ENCODE peak calls at places on chromosomes 5 and 9, in five cellular contexts. Z, H, S, O and X are unnamed samples.

GRCh38 chr5:140725799-140726471 is 25.7 kb downstream of the ZMAT2 start:
- DNase-seq in Z (peak; percentile 68), H (peak; percentile 37), S (peak; percentile 36), O (no peak), X (no peak)

GRCh38 chr5:44797723-44798122 is 11.0 kb upstream of the MRPS30 start:
- DNase-seq in Z (no peak), H (no peak), S (no peak), O (no peak), X (no peak)

GRCh38 chr9:29691758-29692407 is 2118.6 kb upstream of the C9orf72 start:
- DNase-seq in Z (no peak), H (no peak), S (no peak), O (no peak), X (no peak)

GRCh38 chr5:85814596-85814995 is 803.1 kb upstream of the COX7C start:
- DNase-seq in Z (peak; percentile 10), H (no peak), S (no peak), O (no peak), X (no peak)

GRCh38 chr9:128419061-128419925 is 1.4 kb upstream of the CERCAM start:
- DNase-seq in Z (no peak), H (no peak), S (no peak), O (no peak), X (no peak)

GRCh38 chr9:109108318-109108717 is 11.4 kb downstream of the TMEM245 start:
- DNase-seq in Z (no peak), H (no peak), S (no peak), O (no peak), X (no peak)

GRCh38 chr9:93533863-93534262 is 42.5 kb upstream of the PHF2 start:
- DNase-seq in Z (no peak), H (no peak), S (no peak), O (no peak), X (no peak)

GRCh38 chr9:613771-614347 is 227.6 kb upstream of the DMRT1 start:
- DNase-seq in Z (peak; percentile 63), H (peak; percentile 79), S (peak; percentile 81), O (peak; percentile 81), X (peak; percentile 64)

GRCh38 chr5:21802869-21803490 is 1050.2 kb downstream of the CDH12 start:
- DNase-seq in Z (peak; percentile 1), H (no peak), S (no peak), O (no peak), X (no peak)

GRCh38 chr5:66118294-66118693 is 25.8 kb upstream of the SREK1 start:
- DNase-seq in Z (no peak), H (peak; percentile 38), S (no peak), O (no peak), X (peak; percentile 24)

GRCh38 chr5:143066556-143067281 is 296.5 kb downstream of the ARHGAP26 start:
- DNase-seq in Z (no peak), H (peak; percentile 43), S (no peak), O (no peak), X (peak; percentile 41)

GRCh38 chr9:105651806-105652205 is 10.5 kb upstream of the TAL2 start:
- DNase-seq in Z (no peak), H (no peak), S (no peak), O (no peak), X (no peak)

GRCh38 chr9:111613436-111614040 is 14.1 kb upstream of the PTGR1 start:
- DNase-seq in Z (peak; percentile 90), H (no peak), S (no peak), O (no peak), X (no peak)

GRCh38 chr5:122602700-122603099 is 172.2 kb upstream of the SNX2 start:
- DNase-seq in Z (no peak), H (no peak), S (no peak), O (no peak), X (no peak)

GRCh38 chr5:77946381-77947050 is 170.4 kb upstream of the TBCA start:
- DNase-seq in Z (no peak), H (no peak), S (no peak), O (no peak), X (no peak)

GRCh38 chr5:158061451-158061850 is 202.5 kb upstream of the CLINT1 start:
- DNase-seq in Z (no peak), H (no peak), S (no peak), O (no peak), X (no peak)

GRCh38 chr9:24245988-24246387 is 299.7 kb downstream of the IZUMO3 start:
- DNase-seq in Z (no peak), H (no peak), S (no peak), O (no peak), X (no peak)

GRCh38 chr5:173486355-173486754 is 130.1 kb downstream of the BOD1 start:
- DNase-seq in Z (no peak), H (no peak), S (peak; percentile 96), O (no peak), X (no peak)

GRCh38 chr5:173484569-173484968 is 131.9 kb downstream of the BOD1 start:
- DNase-seq in Z (no peak), H (no peak), S (no peak), O (no peak), X (no peak)

GRCh38 chr5:173480896-173481295 is 135.6 kb downstream of the BOD1 start:
- DNase-seq in Z (no peak), H (no peak), S (no peak), O (no peak), X (no peak)

GRCh38 chr5:173481821-173482220 is 134.6 kb downstream of the BOD1 start:
- DNase-seq in Z (no peak), H (no peak), S (no peak), O (no peak), X (no peak)

GRCh38 chr5:173483160-173483559 is 133.3 kb downstream of the BOD1 start:
- DNase-seq in Z (no peak), H (no peak), S (no peak), O (no peak), X (no peak)
- H3K27me3 ChIP-seq in Z (no peaks in the 10 kb centered on the region), H (no peaks in the 10 kb centered on the region), S (no peaks in the 10 kb centered on the region), O (no peaks in the 10 kb centered on the region), X (no peaks in the 10 kb centered on the region)

DNA sequence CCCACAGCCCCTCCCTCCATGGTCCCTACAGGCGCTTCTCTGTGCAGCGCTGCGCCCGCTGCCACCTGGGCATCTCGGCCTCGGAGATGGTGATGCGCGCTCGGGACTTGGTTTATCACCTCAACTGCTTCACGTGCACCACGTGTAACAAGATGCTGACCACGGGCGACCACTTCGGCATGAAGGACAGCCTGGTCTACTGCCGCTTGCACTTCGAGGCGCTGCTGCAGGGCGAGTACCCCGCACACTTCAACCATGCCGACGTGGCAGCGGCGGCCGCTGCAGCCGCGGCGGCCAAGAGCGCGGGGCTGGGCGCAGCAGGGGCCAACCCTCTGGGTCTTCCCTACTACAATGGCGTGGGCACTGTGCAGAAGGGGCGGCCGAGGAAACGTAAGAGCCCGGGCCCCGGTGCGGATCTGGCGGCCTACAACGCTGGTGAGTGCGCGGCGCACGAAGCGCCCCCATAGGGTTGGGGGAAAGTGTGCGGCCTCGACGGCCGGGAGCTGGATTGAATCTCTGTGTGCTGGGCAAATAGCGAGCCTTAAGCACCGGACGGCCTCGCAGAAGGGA is 3.6 kb downstream of the LHX2 start:
- DNase-seq in Z (no peak), H (no peak), S (no peak), O (peak; percentile 51), X (no peak)
- H3K27me3 ChIP-seq in Z (peaks cover 87% of the 10 kb centered on the region), H (peaks cover 100% of the 10 kb centered on the region), S (peaks cover 32% of the 10 kb centered on the region), O (peaks cover 95% of the 10 kb centered on the region), X (peaks cover 100% of the 10 kb centered on the region)

GRCh38 chr5:135549413-135549812 is 13.6 kb upstream of the NEUROG1 start:
- DNase-seq in Z (no peak), H (no peak), S (no peak), O (no peak), X (no peak)
- H3K27me3 ChIP-seq in Z (peaks cover 20% of the 10 kb centered on the region), H (peaks cover 90% of the 10 kb centered on the region), S (no peaks in the 10 kb centered on the region), O (peaks cover 4% of the 10 kb centered on the region), X (peaks cover 98% of the 10 kb centered on the region)

DNA sequence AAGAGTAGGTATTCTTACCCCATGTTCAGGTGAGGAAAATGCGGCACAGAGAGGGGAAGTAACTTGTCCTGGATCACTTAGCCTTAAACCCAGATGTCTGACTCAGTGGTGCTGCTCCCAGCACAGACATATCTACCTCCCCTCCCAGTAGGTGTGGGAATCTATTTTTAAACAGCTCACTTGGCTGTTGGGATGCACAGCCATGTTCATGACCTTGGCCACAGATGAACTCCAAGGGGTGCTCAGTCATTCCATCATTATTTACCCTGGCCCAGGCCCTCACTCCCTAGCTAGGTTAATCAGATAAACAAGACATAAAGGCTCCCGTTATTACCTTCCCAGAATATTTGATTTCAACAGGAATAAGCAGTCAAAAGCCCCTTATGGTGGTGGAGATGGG is 88.4 kb upstream of the IQGAP2 start:
- DNase-seq in Z (no peak), H (no peak), S (no peak), O (no peak), X (no peak)
- H3K27me3 ChIP-seq in Z (no peaks in the 10 kb centered on the region), H (no peaks in the 10 kb centered on the region), S (no peaks in the 10 kb centered on the region), O (no peaks in the 10 kb centered on the region), X (no peaks in the 10 kb centered on the region)

DNA sequence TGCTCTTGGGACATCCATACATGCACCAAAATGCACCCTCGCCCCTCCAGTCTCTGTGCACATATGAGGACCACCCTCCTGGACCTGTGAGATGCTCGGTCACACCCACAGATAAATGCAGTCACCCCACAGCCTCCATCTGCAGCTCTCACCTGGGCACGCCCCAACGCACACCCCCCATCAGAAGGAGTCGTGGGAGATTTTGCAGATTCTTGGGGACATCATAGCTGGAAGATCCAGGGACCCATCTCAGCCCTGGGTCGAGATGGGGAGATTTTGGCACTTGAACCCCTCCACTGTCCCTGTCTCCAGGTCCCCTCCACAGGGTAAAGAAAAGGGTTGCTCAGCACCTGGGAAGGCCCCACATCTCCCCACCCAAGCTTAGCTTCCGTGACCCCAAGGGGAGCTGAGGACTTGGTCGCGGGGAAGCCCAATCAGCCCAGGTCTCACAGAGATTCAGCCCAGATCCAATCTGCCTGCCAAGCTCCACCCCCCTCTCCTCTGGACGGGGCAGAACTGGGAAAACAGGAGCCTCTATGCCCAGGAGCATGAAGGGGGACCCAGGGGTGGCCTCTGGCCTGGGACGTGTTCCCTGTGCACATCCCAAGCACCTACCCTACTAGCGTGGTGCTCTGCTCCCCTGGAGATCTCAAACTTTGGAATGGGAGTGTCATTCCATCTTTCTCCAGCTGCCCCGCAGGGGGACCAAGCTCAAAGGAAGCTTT is 89.2 kb upstream of the LMX1B start:
- DNase-seq in Z (no peak), H (no peak), S (no peak), O (peak; percentile 67), X (no peak)
- H3K27me3 ChIP-seq in Z (peaks cover 2% of the 10 kb centered on the region), H (peaks cover 17% of the 10 kb centered on the region), S (no peaks in the 10 kb centered on the region), O (peaks cover 5% of the 10 kb centered on the region), X (peaks cover 89% of the 10 kb centered on the region)